ENCODE peak calls at places on chromosome 17, in ten cellular contexts. R is hepatic stellate cell; X is SW480; M is fibroblast of the aortic adventitia; Y is upper lobe of right lung; E is activated CD4-positive, alpha-beta T cell treated with anti-CD3 and anti-CD28 coated beads for 24 hours; H is NCI-H460; T is OCI-M1; Z is GM23338; P is HAP-1. G is an unnamed sample.

GRCh38 chr17:57548421-57549385 is 196.4 kb downstream of the CCDC182 start:
- DNase-seq in R (no peak), X (no peak), M (peak), Y (no peak), E (no peak), H (no peak), T (no peak), Z (no peak), P (no peak), G (no peak)

GRCh38 chr17:82603981-82604448 is 44.2 kb downstream of the WDR45B start:
- DNase-seq in R (peak), X (no peak), M (no peak), Y (peak), E (no peak), H (no peak), T (peak), Z (no peak), P (no peak), G (no peak)

GRCh38 chr17:14904406-14904805 is 360.7 kb downstream of the PMP22 start:
- DNase-seq in R (no peak), X (no peak), M (no peak), Y (no peak), E (no peak), H (no peak), T (no peak), Z (no peak), P (no peak), G (no peak)

GRCh38 chr17:17191961-17192381 is 14.2 kb downstream of the PLD6 start:
- DNase-seq in R (no peak), X (no peak), M (no peak), Y (no peak), E (no peak), H (no peak), T (no peak), Z (no peak), P (peak), G (no peak)

GRCh38 chr17:3956983-3957382 is 7.3 kb downstream of the ATP2A3 start:
- DNase-seq in R (no peak), X (no peak), M (no peak), Y (no peak), E (no peak), H (no peak), T (no peak), Z (no peak), P (no peak), G (no peak)

GRCh38 chr17:71329310-71330098 is 791.3 kb upstream of the SOX9 start:
- DNase-seq in R (no peak), X (no peak), M (no peak), Y (no peak), E (no peak), H (no peak), T (no peak), Z (no peak), P (no peak), G (no peak)

GRCh38 chr17:37405955-37406634 is 541 bp downstream of the ACACA start:
- DNase-seq in R (no peak), X (peak), M (peak), Y (no peak), E (no peak), H (no peak), T (no peak), Z (no peak), P (peak), G (no peak)

GRCh38 chr17:29627951-29628350 is 5.2 kb upstream of the CORO6 start:
- DNase-seq in R (no peak), X (no peak), M (no peak), Y (no peak), E (no peak), H (no peak), T (no peak), Z (no peak), P (no peak), G (no peak)

GRCh38 chr17:57380055-57380356 is 123.7 kb downstream of the MSI2 start:
- DNase-seq in R (no peak), X (no peak), M (no peak), Y (no peak), E (no peak), H (no peak), T (no peak), Z (no peak), P (no peak), G (no peak)

GRCh38 chr17:57718878-57719277 is 26.2 kb downstream of the CCDC182 start:
- DNase-seq in R (no peak), X (no peak), M (no peak), Y (no peak), E (no peak), H (no peak), T (no peak), Z (no peak), P (no peak), G (no peak)

GRCh38 chr17:57106107-57106835 is 21.2 kb downstream of the AKAP1 start:
- DNase-seq in R (no peak), X (peak), M (no peak), Y (no peak), E (no peak), H (no peak), T (no peak), Z (peak), P (no peak), G (no peak)

GRCh38 chr17:72361892-72362291 is 241.1 kb downstream of the SOX9 start:
- DNase-seq in R (no peak), X (no peak), M (no peak), Y (no peak), E (no peak), H (no peak), T (no peak), Z (no peak), P (no peak), G (no peak)

GRCh38 chr17:7354262-7354781 is 634 bp upstream of the TMEM95 start:
- DNase-seq in R (no peak), X (peak), M (peak), Y (no peak), E (no peak), H (no peak), T (no peak), Z (peak), P (no peak), G (no peak)

GRCh38 chr17:76793775-76794174 is 55.9 kb downstream of the MFSD11 start:
- DNase-seq in R (peak), X (peak), M (peak), Y (no peak), E (no peak), H (peak), T (peak), Z (peak), P (peak), G (peak)

GRCh38 chr17:65552214-65552613 is 9.2 kb downstream of the AXIN2 start:
- DNase-seq in R (no peak), X (no peak), M (no peak), Y (no peak), E (no peak), H (no peak), T (no peak), Z (no peak), P (no peak), G (no peak)

GRCh38 chr17:6343736-6344135 is 91.2 kb downstream of the AIPL1 start:
- DNase-seq in R (no peak), X (no peak), M (no peak), Y (no peak), E (no peak), H (no peak), T (no peak), Z (no peak), P (no peak), G (no peak)

GRCh38 chr17:77528516-77529327 is 388.0 kb downstream of the SEC14L1 start:
- DNase-seq in R (no peak), X (no peak), M (no peak), Y (peak), E (peak), H (no peak), T (no peak), Z (peak), P (peak), G (peak)

GRCh38 chr17:19288453-19288852 is 51.3 kb downstream of the EPN2 start:
- DNase-seq in R (no peak), X (peak), M (no peak), Y (no peak), E (no peak), H (no peak), T (no peak), Z (peak), P (peak), G (peak)

GRCh38 chr17:77564278-77564920 is 394.1 kb upstream of the TNRC6C start:
- DNase-seq in R (no peak), X (no peak), M (no peak), Y (no peak), E (no peak), H (no peak), T (no peak), Z (no peak), P (no peak), G (no peak)

G was measured in HTR-8/SVneo.